ENCODE peak calls at places on chromosomes 3 and 15, in four cellular contexts. One of them, this sample, is unnamed.
A peak's percentile ranks its signal among the peaks of the same experiment; 100 is the strongest.

GRCh38 chr3:32596926-32597369 is 26.3 kb upstream of the DYNC1LI1 start:
- DNase-seq in H1: no peak
- DNase-seq in HCT116: no peak
- DNase-seq in K562: no peak
- DNase-seq in this sample: no peak

GRCh38 chr15:89365457-89366055 is 30.9 kb upstream of the POLG start:
- DNase-seq in H1: no peak
- DNase-seq in HCT116: no peak
- DNase-seq in K562: no peak
- DNase-seq in this sample: no peak

GRCh38 chr3:8336456-8336855 is 165.2 kb upstream of the LMCD1 start:
- DNase-seq in H1: no peak
- DNase-seq in HCT116: no peak
- DNase-seq in K562: peak; percentile 39
- DNase-seq in this sample: peak; percentile 32

GRCh38 chr3:191263850-191264249 is 64.8 kb downstream of the OSTN start:
- DNase-seq in H1: no peak
- DNase-seq in HCT116: no peak
- DNase-seq in K562: no peak
- DNase-seq in this sample: no peak

GRCh38 chr15:67091966-67092677 is 26.7 kb downstream of the SMAD3 start:
- DNase-seq in H1: no peak
- DNase-seq in HCT116: no peak
- DNase-seq in K562: no peak
- DNase-seq in this sample: no peak

GRCh38 chr3:8972614-8973013 is 9.3 kb upstream of the RAD18 start:
- DNase-seq in H1: no peak
- DNase-seq in HCT116: no peak
- DNase-seq in K562: peak; percentile 89
- DNase-seq in this sample: no peak

GRCh38 chr3:55000546-55000945 is 72.7 kb upstream of the LRTM1 start:
- DNase-seq in H1: no peak
- DNase-seq in HCT116: no peak
- DNase-seq in K562: no peak
- DNase-seq in this sample: no peak

GRCh38 chr3:67515778-67516177 is 138.6 kb downstream of the SUCLG2 start:
- DNase-seq in H1: no peak
- DNase-seq in HCT116: no peak
- DNase-seq in K562: no peak
- DNase-seq in this sample: peak; percentile 47

GRCh38 chr15:82874267-82874666 is 64.8 kb downstream of the WHAMM start:
- DNase-seq in H1: no peak
- DNase-seq in HCT116: no peak
- DNase-seq in K562: no peak
- DNase-seq in this sample: no peak

GRCh38 chr3:194142156-194142910 is 6.4 kb downstream of the HES1 start:
- DNase-seq in H1: no peak
- DNase-seq in HCT116: no peak
- DNase-seq in K562: no peak
- DNase-seq in this sample: no peak

GRCh38 chr15:78671626-78672211 is 30.7 kb upstream of the CHRNB4 start:
- DNase-seq in H1: peak; percentile 49
- DNase-seq in HCT116: no peak
- DNase-seq in K562: no peak
- DNase-seq in this sample: peak; percentile 78

GRCh38 chr3:154428369-154429206 is 1.4 kb downstream of the GPR149 start:
- DNase-seq in H1: no peak
- DNase-seq in HCT116: no peak
- DNase-seq in K562: no peak
- DNase-seq in this sample: no peak

GRCh38 chr3:65472501-65472900 is 566.2 kb downstream of the MAGI1 start:
- DNase-seq in H1: no peak
- DNase-seq in HCT116: no peak
- DNase-seq in K562: no peak
- DNase-seq in this sample: no peak

GRCh38 chr15:64150236-64150578 is 1.3 kb upstream of the SNX22 start:
- DNase-seq in H1: no peak
- DNase-seq in HCT116: no peak
- DNase-seq in K562: no peak
- DNase-seq in this sample: no peak

GRCh38 chr3:184685055-184685454 is 26.8 kb downstream of the MAGEF1 start:
- DNase-seq in H1: no peak
- DNase-seq in HCT116: no peak
- DNase-seq in K562: no peak
- DNase-seq in this sample: no peak

GRCh38 chr15:36334059-36334458 is 245.4 kb upstream of the CDIN1 start:
- DNase-seq in H1: no peak
- DNase-seq in HCT116: no peak
- DNase-seq in K562: no peak
- DNase-seq in this sample: no peak

GRCh38 chr15:90873998-90874605 is 5.7 kb downstream of the FURIN start:
- DNase-seq in H1: no peak
- DNase-seq in HCT116: no peak
- DNase-seq in K562: peak; percentile 48
- DNase-seq in this sample: no peak

GRCh38 chr3:188712257-188712924 is 459.4 kb upstream of the TPRG1 start:
- DNase-seq in H1: no peak
- DNase-seq in HCT116: no peak
- DNase-seq in K562: no peak
- DNase-seq in this sample: no peak

DNA sequence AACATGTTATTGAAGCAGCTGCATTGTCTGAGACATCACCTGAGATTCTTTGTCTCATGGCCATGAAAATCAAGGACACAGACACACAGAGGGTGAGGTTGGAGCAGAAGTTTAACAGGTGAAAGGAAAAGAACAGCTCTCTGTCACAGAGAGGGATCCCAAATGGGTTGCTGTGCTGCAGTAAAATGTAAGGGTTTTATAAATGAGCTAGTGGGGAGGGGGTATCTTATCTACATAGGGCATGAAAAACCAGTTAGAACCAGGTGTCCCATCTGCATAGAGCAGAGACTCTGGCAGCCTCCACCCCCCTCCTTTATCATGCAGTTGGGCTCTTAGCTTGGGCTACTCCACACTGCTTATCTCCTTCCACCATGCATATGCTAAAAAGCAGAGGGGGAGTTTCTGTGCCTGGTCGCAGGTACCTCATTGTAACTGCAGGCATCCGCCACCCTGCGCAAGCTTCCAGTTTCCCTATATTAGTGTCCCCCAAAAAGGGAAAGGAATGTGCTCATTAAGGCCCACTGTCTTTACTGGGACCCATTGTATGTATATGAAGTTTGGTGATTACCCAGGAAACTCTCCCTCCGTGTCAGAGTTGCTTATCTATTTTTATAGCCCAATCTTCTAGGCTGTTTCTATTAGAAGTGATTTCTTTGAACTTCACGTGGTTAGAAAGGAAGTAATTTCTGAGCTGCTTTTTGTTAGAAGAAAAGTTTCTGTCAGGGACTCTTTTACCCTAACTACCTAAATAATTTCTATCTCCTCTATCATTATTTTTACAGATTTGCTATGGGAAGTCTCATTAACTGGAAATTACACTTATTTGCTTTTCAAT is 17.4 kb upstream of the SENP7 start:
- DNase-seq in H1: peak; percentile 57
- DNase-seq in HCT116: no peak
- DNase-seq in K562: peak; percentile 84
- DNase-seq in this sample: peak; percentile 68
- H3K9ac ChIP-seq in H1: peak overlapping the region; percentile 24
- H3K9ac ChIP-seq in HCT116: no peak overlapping the region
- H3K9ac ChIP-seq in K562: peak overlapping the region; percentile 6
- H3K9ac ChIP-seq in this sample: no peak overlapping the region

DNA sequence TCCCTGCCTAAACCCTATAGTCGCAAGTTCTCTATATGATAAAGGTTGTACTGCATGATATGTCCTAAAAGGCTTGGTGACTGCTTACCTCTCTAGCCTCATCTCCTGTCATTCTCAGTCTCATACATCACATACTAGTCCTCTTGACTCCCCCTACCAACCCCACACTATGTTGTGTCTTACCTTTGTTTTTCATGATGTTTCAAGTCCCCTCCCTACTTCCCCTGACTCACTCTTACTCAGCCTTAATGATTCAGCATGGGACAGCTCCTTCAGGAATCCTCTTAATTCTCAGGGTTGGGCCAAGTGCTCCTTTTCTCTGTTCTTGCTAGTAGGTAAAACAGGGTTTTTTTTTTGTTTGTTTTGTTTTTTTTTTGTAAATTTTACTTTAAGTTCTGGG is 49.6 kb downstream of the SLMAP start:
- DNase-seq in H1: peak; percentile 27
- DNase-seq in HCT116: peak; percentile 96
- DNase-seq in K562: peak; percentile 37
- DNase-seq in this sample: peak; percentile 20
- TF ChIP-seq ZNF274 in H1: no peak
- TF ChIP-seq ZNF274 in HCT116: no peak
- TF ChIP-seq ZNF274 in K562: no peak
- TF ChIP-seq ZNF274 in this sample: no peak

DNA sequence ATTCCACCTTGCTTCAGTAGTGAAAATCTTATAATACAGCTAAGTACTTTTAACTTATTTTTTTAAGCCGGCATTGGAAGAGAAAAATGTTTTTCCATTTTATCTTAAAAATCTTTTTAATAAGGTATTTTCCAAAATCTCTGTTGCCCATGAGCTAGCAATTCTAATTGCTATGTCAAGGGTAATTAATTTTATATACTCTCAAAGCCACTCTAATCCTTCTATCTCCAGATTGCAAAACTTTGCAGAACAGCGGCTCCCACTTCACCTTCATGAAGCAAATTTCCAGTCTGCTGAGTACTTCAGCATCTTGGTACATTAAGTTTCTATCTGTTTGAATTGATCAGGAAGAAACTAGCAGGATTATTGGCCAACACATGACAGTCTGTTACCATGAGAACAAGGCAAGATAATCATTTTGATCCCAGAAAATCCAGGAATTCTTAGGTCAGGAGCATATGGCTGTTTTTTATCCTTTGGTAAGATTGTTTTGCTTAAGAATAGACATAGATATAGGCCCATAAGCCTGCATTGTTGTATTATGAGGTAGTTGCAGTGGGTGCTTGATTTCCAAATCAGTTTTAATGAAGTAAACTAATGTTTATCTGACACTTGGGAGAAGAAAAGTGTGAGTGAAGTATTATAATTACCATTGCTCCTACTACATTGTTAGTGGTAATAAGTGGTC is 6.0 kb downstream of the TIPARP start:
- DNase-seq in H1: no peak
- DNase-seq in HCT116: no peak
- DNase-seq in K562: no peak
- DNase-seq in this sample: no peak
- H3K4me1 ChIP-seq in H1: no peaks in the 10 kb centered on the region
- H3K4me1 ChIP-seq in HCT116: peaks cover 11% of the 10 kb centered on the region
- H3K4me1 ChIP-seq in K562: peaks cover 8% of the 10 kb centered on the region
- H3K4me1 ChIP-seq in this sample: no peaks in the 10 kb centered on the region

GRCh38 chr15:98347866-98348265 is 300.5 kb upstream of the IGF1R start:
- DNase-seq in H1: no peak
- DNase-seq in HCT116: no peak
- DNase-seq in K562: no peak
- DNase-seq in this sample: no peak
- H3K9ac ChIP-seq in H1: no peak overlapping the region
- H3K9ac ChIP-seq in HCT116: no peak overlapping the region
- H3K9ac ChIP-seq in K562: no peak overlapping the region
- H3K9ac ChIP-seq in this sample: no peak overlapping the region

DNA sequence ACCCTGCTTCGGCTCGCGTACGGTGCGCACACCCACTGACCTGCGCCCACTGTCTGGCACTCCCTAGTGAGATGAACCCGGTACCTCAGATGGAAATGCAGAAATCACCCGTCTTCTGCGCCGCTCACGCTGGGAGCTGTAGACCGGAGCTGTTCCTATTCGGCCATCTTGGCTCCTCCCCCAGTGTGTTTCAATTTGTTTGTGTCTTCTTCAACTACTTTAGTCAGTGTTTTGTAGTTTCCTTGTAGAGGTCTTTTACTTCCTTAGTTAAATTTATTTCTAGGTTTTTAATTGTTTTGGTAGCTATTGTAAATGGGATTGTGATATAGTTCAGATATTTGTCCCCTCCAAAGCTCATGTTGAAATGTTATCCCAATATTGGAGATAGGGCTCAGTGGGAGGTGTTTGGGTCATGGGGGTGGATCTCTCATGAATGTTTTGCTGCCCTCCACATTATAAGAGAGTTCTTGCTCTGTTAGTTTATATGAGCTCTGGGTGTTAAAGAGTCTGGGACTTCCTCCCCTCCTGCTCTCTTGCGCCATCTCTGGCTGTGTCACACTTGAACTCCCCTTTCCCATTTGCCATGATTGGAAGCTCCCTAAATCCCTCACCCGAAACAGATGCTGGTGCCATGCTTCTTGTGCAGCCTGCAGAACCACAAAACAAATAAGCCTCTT is 304.4 kb downstream of the DOCK3 start:
- DNase-seq in H1: no peak
- DNase-seq in HCT116: no peak
- DNase-seq in K562: no peak
- DNase-seq in this sample: peak; percentile 46
- TF ChIP-seq ZNF274 in H1: no peak
- TF ChIP-seq ZNF274 in HCT116: no peak
- TF ChIP-seq ZNF274 in K562: no peak
- TF ChIP-seq ZNF274 in this sample: no peak

GRCh38 chr3:187039723-187040414 is 99.4 kb downstream of the RPL39L start:
- DNase-seq in H1: no peak
- DNase-seq in HCT116: no peak
- DNase-seq in K562: no peak
- DNase-seq in this sample: no peak
- H3K4me1 ChIP-seq in H1: no peaks in the 10 kb centered on the region
- H3K4me1 ChIP-seq in HCT116: peaks cover 18% of the 10 kb centered on the region
- H3K4me1 ChIP-seq in K562: peaks cover 18% of the 10 kb centered on the region
- H3K4me1 ChIP-seq in this sample: no peaks in the 10 kb centered on the region

GRCh38 chr15:39628821-39629220 is 47.9 kb downstream of the THBS1 start:
- DNase-seq in H1: no peak
- DNase-seq in HCT116: no peak
- DNase-seq in K562: no peak
- DNase-seq in this sample: no peak
- H3K9ac ChIP-seq in H1: no peak overlapping the region
- H3K9ac ChIP-seq in HCT116: no peak overlapping the region
- H3K9ac ChIP-seq in K562: no peak overlapping the region
- H3K9ac ChIP-seq in this sample: no peak overlapping the region

DNA sequence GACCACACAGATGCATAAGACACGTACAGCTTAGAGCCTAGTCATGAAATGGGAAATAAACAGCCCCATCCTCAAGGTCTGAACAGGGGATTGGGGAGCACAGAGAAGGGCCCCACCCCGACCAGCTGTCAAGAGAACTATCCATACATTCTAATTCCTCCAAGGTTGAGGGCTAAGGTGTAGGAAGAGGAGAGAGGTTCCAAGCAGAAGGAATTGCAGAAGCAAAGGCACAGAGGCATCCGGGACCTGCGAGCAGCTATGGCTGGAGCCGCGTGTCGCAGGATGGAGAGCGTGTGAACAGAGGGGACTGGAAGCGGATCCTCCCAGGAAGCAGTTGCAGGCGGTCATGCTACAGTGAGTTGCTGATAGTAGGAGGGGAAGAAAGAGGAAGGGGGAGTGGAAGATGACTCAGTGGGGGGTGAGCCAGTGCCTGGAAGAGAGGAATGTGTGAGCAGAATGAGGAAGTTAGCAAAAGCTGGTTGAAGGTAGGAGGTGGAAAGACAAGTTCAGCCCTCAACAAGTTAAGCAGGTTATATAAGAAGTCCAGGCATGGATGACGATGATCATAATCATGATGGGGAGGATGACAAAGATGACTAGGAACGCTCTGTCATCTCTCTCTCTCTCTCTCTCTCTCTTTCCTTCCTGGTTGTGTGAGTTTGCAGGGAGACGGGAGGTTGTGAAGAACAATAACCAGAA is 89.7 kb downstream of the LIPC start:
- DNase-seq in H1: peak; percentile 5
- DNase-seq in HCT116: peak; percentile 34
- DNase-seq in K562: peak; percentile 87
- DNase-seq in this sample: peak; percentile 11
- TF ChIP-seq ZNF274 in H1: no peak
- TF ChIP-seq ZNF274 in HCT116: no peak
- TF ChIP-seq ZNF274 in K562: no peak
- TF ChIP-seq ZNF274 in this sample: no peak

GRCh38 chr3:156654834-156655233 is 19.6 kb upstream of the TIPARP start:
- DNase-seq in H1: no peak
- DNase-seq in HCT116: no peak
- DNase-seq in K562: no peak
- DNase-seq in this sample: no peak
- H3K4me1 ChIP-seq in H1: no peaks in the 10 kb centered on the region
- H3K4me1 ChIP-seq in HCT116: no peaks in the 10 kb centered on the region
- H3K4me1 ChIP-seq in K562: no peaks in the 10 kb centered on the region
- H3K4me1 ChIP-seq in this sample: no peaks in the 10 kb centered on the region